ENCODE peak calls at places on chromosome 13, in ten cellular contexts. J is MCF 10A, N is heart right ventricle, M is neural crest cell, P is cardiac muscle cell, B is lung, Q is fibroblast of pulmonary artery, W is foreskin fibroblast, Z is upper lobe of right lung, G is GM13976. I is an unnamed sample.

GRCh38 chr13:71789952-71790351 is 77.1 kb downstream of the DACH1 start:
- DNase-seq in J (no peak), N (no peak), M (no peak), P (no peak), B (no peak), Q (peak), W (peak), Z (no peak), G (no peak), I (no peak)

GRCh38 chr13:61988810-61989209 is 573.2 kb upstream of the PCDH20 start:
- DNase-seq in J (no peak), N (no peak), M (no peak), P (no peak), B (no peak), Q (no peak), W (no peak), Z (no peak), G (no peak), I (no peak)

GRCh38 chr13:44908712-44909111 is 80.6 kb downstream of the NUFIP1 start:
- DNase-seq in J (no peak), N (no peak), M (no peak), P (no peak), B (no peak), Q (no peak), W (no peak), Z (no peak), G (no peak), I (no peak)

GRCh38 chr13:105033999-105034398 is 1501.5 kb downstream of the EFNB2 start:
- DNase-seq in J (no peak), N (no peak), M (no peak), P (peak), B (no peak), Q (no peak), W (no peak), Z (no peak), G (no peak), I (no peak)

GRCh38 chr13:108496364-108497215 is 132.8 kb upstream of the MYO16 start:
- DNase-seq in J (no peak), N (no peak), M (peak), P (peak), B (no peak), Q (peak), W (peak), Z (no peak), G (peak), I (no peak)

GRCh38 chr13:97142452-97142851 is 79.7 kb upstream of the MBNL2 start:
- DNase-seq in J (no peak), N (peak), M (no peak), P (peak), B (no peak), Q (peak), W (no peak), Z (no peak), G (no peak), I (no peak)

GRCh38 chr13:99346328-99347070 is 39.3 kb upstream of the GPR183 start:
- DNase-seq in J (no peak), N (no peak), M (no peak), P (no peak), B (no peak), Q (no peak), W (peak), Z (no peak), G (no peak), I (no peak)

GRCh38 chr13:30153871-30154426 is 153.4 kb downstream of the KATNAL1 start:
- DNase-seq in J (no peak), N (no peak), M (no peak), P (peak), B (no peak), Q (peak), W (peak), Z (no peak), G (peak), I (peak)

GRCh38 chr13:43005460-43006236 is 13.6 kb upstream of the EPSTI1 start:
- DNase-seq in J (peak), N (no peak), M (no peak), P (peak), B (no peak), Q (peak), W (peak), Z (no peak), G (no peak), I (no peak)

GRCh38 chr13:43698743-43699142 is 88.0 kb downstream of the ENOX1 start:
- DNase-seq in J (peak), N (no peak), M (no peak), P (no peak), B (no peak), Q (peak), W (peak), Z (no peak), G (no peak), I (no peak)

GRCh38 chr13:99663908-99664307 is 162.6 kb downstream of the TM9SF2 start:
- DNase-seq in J (no peak), N (no peak), M (no peak), P (no peak), B (no peak), Q (no peak), W (no peak), Z (no peak), G (no peak), I (no peak)

GRCh38 chr13:41588899-41589298 is 131.5 kb downstream of the RGCC start:
- DNase-seq in J (peak), N (no peak), M (no peak), P (no peak), B (no peak), Q (peak), W (peak), Z (no peak), G (no peak), I (no peak)

GRCh38 chr13:101903890-101904289 is 451.4 kb downstream of the ITGBL1 start:
- DNase-seq in J (no peak), N (no peak), M (no peak), P (no peak), B (no peak), Q (no peak), W (no peak), Z (no peak), G (no peak), I (no peak)

GRCh38 chr13:47289578-47289977 is 392.7 kb upstream of the HTR2A start:
- DNase-seq in J (no peak), N (no peak), M (no peak), P (no peak), B (no peak), Q (no peak), W (peak), Z (no peak), G (no peak), I (no peak)

GRCh38 chr13:80336335-80336734 is 4.6 kb downstream of the SPRY2 start:
- DNase-seq in J (peak), N (no peak), M (no peak), P (no peak), B (no peak), Q (peak), W (no peak), Z (no peak), G (no peak), I (no peak)

GRCh38 chr13:23081246-23081645 is 99.5 kb upstream of the SGCG start:
- DNase-seq in J (no peak), N (no peak), M (no peak), P (no peak), B (no peak), Q (no peak), W (peak), Z (no peak), G (no peak), I (no peak)

GRCh38 chr13:63307239-63307638 is 1891.6 kb upstream of the PCDH20 start:
- DNase-seq in J (no peak), N (no peak), M (no peak), P (no peak), B (no peak), Q (no peak), W (no peak), Z (no peak), G (no peak), I (no peak)

GRCh38 chr13:20349564-20350379 is 117.7 kb upstream of the GJB6 start:
- DNase-seq in J (no peak), N (no peak), M (no peak), P (no peak), B (no peak), Q (no peak), W (no peak), Z (no peak), G (no peak), I (no peak)

GRCh38 chr13:101695870-101696516 is 243.5 kb downstream of the ITGBL1 start:
- DNase-seq in J (no peak), N (peak), M (no peak), P (no peak), B (no peak), Q (no peak), W (peak), Z (no peak), G (no peak), I (no peak)

GRCh38 chr13:102710261-102710679 is 15.4 kb upstream of the METTL21C start:
- DNase-seq in J (no peak), N (no peak), M (no peak), P (peak), B (no peak), Q (no peak), W (peak), Z (no peak), G (no peak), I (no peak)

GRCh38 chr13:48994731-48995130 is 19.0 kb downstream of the FNDC3A start:
- DNase-seq in J (no peak), N (no peak), M (no peak), P (no peak), B (no peak), Q (peak), W (peak), Z (no peak), G (no peak), I (no peak)

GRCh38 chr13:105016266-105016665 is 1519.2 kb downstream of the EFNB2 start:
- DNase-seq in J (no peak), N (no peak), M (no peak), P (no peak), B (no peak), Q (no peak), W (no peak), Z (no peak), G (no peak), I (no peak)

GRCh38 chr13:33794576-33794975 is 23.4 kb upstream of the RFC3 start:
- DNase-seq in J (no peak), N (no peak), M (no peak), P (no peak), B (no peak), Q (peak), W (peak), Z (no peak), G (no peak), I (no peak)

GRCh38 chr13:75414036-75414827 is 67.7 kb downstream of the TBC1D4 start:
- DNase-seq in J (no peak), N (no peak), M (no peak), P (no peak), B (no peak), Q (no peak), W (no peak), Z (no peak), G (no peak), I (no peak)

GRCh38 chr13:46184277-46184699 is 2.3 kb upstream of the LCP1 start:
- DNase-seq in J (peak), N (peak), M (peak), P (peak), B (no peak), Q (peak), W (peak), Z (no peak), G (peak), I (no peak)

GRCh38 chr13:94710081-94710809 is 2.1 kb downstream of the SOX21 start:
- DNase-seq in J (no peak), N (no peak), M (no peak), P (no peak), B (no peak), Q (no peak), W (no peak), Z (no peak), G (peak), I (no peak)

DNA sequence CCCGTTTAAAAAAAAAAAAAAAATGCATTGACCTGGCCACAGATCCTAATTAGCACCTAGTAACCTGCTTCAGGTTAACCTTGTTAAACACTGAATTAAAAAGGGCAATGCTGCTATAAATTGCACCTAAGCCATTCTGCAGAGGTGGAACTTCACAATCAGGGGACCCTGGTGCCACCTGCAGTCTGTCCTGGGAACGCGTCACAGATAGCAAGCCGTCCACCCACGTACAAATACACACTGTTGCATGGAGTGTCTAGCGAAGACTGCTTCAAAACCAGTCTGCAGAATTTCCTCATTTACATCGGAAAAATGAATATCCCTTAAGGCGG is 169.3 kb downstream of the COL4A1 start:
- DNase-seq in J (peak), N (peak), M (no peak), P (peak), B (no peak), Q (no peak), W (no peak), Z (no peak), G (peak), I (no peak)
- TF ChIP-seq CTCF in J (peak), N (peak), M (peak), P (peak), B (peak), Q (peak), W (peak), Z (peak), G (no peak), I (no peak)

GRCh38 chr13:84896128-84896527 is 903.1 kb downstream of the SLITRK6 start:
- DNase-seq in J (peak), N (no peak), M (peak), P (peak), B (no peak), Q (peak), W (peak), Z (no peak), G (peak), I (no peak)

GRCh38 chr13:84894749-84895148 is 904.5 kb downstream of the SLITRK6 start:
- DNase-seq in J (no peak), N (no peak), M (no peak), P (no peak), B (no peak), Q (no peak), W (no peak), Z (no peak), G (no peak), I (no peak)
- TF ChIP-seq CTCF in J (no peak), N (no peak), M (no peak), P (no peak), B (no peak), Q (no peak), W (no peak), Z (no peak), G (no peak), I (no peak)

DNA sequence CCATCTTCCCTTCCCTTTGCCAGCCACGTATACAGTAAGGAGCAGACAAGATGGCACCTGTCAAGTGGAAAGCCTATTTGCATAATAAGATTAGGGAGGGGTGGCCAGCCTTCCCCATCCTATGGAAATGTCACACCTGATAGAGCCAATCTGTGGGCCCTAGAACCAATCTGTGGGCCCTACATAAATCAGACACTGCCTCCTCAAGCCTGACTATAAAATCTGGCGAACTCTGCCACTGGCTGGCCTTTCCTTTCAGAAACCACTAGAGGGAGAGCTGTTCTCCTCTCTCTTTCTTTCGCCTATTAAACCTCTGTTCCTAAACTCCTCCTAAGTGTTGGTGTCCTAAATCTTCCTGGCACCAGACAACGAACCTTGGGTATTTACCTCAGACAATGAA is 231.5 kb upstream of the KLHL1 start:
- DNase-seq in J (peak), N (no peak), M (no peak), P (peak), B (no peak), Q (no peak), W (no peak), Z (no peak), G (no peak), I (no peak)
- TF ChIP-seq CTCF in J (peak), N (no peak), M (peak), P (no peak), B (no peak), Q (no peak), W (no peak), Z (no peak), G (no peak), I (no peak)

GRCh38 chr13:51912091-51912490 is 50.3 kb downstream of the CCDC70 start:
- DNase-seq in J (no peak), N (no peak), M (no peak), P (no peak), B (no peak), Q (no peak), W (no peak), Z (no peak), G (no peak), I (no peak)
- TF ChIP-seq CTCF in J (no peak), N (peak), M (no peak), P (no peak), B (no peak), Q (no peak), W (no peak), Z (no peak), G (no peak), I (no peak)

DNA sequence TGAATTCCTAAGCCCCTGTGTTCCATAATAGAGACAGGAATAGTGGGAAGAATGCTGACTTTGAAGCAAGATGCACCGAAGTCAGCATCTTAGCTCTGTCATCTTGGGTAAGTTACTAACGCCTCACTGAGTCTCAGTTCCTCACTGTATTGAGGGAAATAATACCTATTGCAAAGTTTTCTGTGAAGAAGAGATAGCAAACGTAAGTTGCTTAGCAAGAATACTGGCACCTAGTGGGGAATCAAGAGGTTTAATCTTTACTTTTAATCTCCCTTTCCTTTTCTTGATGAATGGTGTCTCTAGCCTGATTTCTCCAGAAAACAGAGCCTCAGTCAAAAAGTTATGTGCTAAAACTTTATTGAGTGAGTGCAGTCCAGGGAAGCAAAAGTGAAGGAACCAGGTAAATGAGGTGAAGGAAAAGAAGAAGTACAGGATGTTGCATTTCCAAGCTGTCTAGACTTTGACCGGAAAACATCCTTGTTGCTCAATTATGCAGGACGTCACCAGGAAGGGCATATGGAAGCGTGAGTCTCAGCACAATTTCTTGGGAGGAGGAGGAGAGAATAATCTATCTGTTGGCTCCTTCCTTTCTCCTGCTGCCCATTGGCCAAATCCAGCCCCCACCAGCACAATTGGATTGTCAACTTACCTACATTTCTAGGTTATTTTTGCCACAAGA is 210.0 kb downstream of the B3GLCT start:
- DNase-seq in J (peak), N (no peak), M (no peak), P (no peak), B (no peak), Q (peak), W (peak), Z (no peak), G (no peak), I (no peak)
- TF ChIP-seq CTCF in J (no peak), N (peak), M (peak), P (peak), B (no peak), Q (peak), W (no peak), Z (no peak), G (no peak), I (no peak)

DNA sequence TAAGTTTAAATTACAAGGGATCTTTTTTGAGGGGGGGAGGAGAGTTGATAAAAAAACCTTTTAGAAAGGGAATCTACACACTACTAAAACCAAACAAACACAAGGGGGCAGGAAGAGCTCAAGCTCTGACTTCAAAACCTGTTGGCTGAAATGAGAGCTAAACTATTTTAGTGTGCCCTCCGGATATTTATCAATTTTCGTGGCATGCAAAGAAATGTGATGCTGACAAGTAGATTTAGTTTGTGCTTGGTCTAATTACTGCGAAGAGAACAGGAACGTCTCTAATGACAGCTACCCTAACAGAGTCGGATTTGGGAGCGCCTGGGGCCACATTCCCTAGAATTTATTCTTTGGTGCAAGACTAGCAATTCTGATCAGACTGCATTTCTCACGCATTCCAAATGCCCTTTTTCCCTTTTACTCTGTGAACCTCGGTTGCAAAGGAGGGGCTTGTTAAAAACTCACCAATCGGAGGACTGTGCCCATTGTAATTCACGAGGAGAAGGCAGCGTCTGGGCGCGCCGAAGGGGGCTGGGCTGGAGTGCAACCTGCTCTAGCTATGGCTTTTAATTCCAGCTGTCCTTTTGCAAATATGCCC is 804 bp upstream of the FREM2 start:
- DNase-seq in J (peak), N (no peak), M (no peak), P (peak), B (no peak), Q (peak), W (peak), Z (no peak), G (peak), I (no peak)
- TF ChIP-seq CTCF in J (peak), N (peak), M (peak), P (peak), B (no peak), Q (peak), W (no peak), Z (peak), G (no peak), I (peak)

DNA sequence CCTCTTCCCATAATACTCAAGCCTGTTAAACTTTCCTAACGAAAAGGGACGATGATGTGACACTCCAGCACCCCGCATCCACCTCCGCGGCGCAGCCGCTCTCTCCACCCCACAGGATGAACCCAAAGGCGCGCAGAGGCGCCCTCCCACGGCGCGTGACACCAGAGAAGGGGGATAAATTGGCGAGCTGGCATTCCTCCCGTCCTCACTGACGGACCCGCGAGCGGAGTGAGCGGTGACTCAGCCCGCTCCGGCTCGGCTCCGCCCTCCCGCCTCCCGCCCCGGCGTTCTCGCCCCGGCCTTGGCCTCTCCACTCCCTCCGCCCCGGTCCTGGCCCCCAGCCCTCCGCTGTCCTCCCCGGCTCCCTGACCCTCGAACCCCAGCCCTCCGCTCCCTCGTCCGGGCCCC is 590 bp downstream of the TUBGCP3 start:
- DNase-seq in J (peak), N (peak), M (peak), P (peak), B (peak), Q (peak), W (peak), Z (peak), G (peak), I (peak)
- TF ChIP-seq CTCF in J (no peak), N (peak), M (no peak), P (peak), B (no peak), Q (no peak), W (no peak), Z (no peak), G (peak), I (no peak)

GRCh38 chr13:76886292-76887061 is at the start of gene KCTD12:
- DNase-seq in J (peak), N (peak), M (peak), P (peak), B (peak), Q (peak), W (peak), Z (peak), G (peak), I (peak)
- TF ChIP-seq CTCF in J (peak), N (peak), M (peak), P (peak), B (peak), Q (no peak), W (no peak), Z (peak), G (peak), I (peak)